ENCODE peak calls at places on chromosomes 4 and X, in four cellular contexts. Z, C, E and F are unnamed samples.

GRCh38 chrX:7133036-7133412 is 14.5 kb upstream of the STS start:
- DNase-seq in E (no peak), Z (peak), C (no peak), F (no peak)

GRCh38 chrX:138484451-138484850 is 227.1 kb downstream of the FGF13 start:
- DNase-seq in C (no peak), E (no peak), Z (no peak), F (peak)

GRCh38 chr4:152104286-152104685 is 343.5 kb upstream of the GATB start:
- DNase-seq in C (no peak), E (no peak), Z (no peak), F (no peak)

GRCh38 chr4:168710353-168710946 is 213.6 kb downstream of the PALLD start:
- DNase-seq in C (peak), E (peak), Z (peak), F (peak)

GRCh38 chrX:71171110-71171801 is 26.6 kb downstream of the NLGN3 start:
- DNase-seq in E (no peak), C (no peak), Z (no peak), F (no peak)

GRCh38 chr4:113961322-113961698 is 18.1 kb downstream of the ARSJ start:
- DNase-seq in E (no peak), Z (peak), C (peak), F (no peak)

GRCh38 chrX:8672176-8672575 is 59.8 kb downstream of the ANOS1 start:
- DNase-seq in Z (no peak), E (no peak), C (no peak), F (no peak)

GRCh38 chr4:56637154-56637553 is 43.9 kb downstream of the HOPX start:
- DNase-seq in C (no peak), Z (no peak), E (no peak), F (no peak)

GRCh38 chr4:41594439-41594838 is 56.5 kb downstream of the LIMCH1 start:
- DNase-seq in E (no peak), C (no peak), Z (no peak), F (no peak)

GRCh38 chrX:102341867-102342266 is 94.9 kb downstream of the NXF2 start:
- DNase-seq in Z (no peak), E (no peak), C (no peak), F (no peak)

GRCh38 chr4:65393078-65393477 is 277.2 kb downstream of the EPHA5 start:
- DNase-seq in C (no peak), Z (no peak), E (no peak), F (no peak)

GRCh38 chr4:2251073-2251794 is 9.3 kb upstream of the HAUS3 start:
- DNase-seq in Z (no peak), E (no peak), C (no peak), F (no peak)

GRCh38 chr4:118338981-118339765 is 13.6 kb downstream of the PRSS12 start:
- DNase-seq in Z (peak), C (no peak), E (no peak), F (no peak)

GRCh38 chr4:126991965-126992364 is 640.8 kb upstream of the INTU start:
- DNase-seq in C (no peak), E (no peak), Z (peak), F (no peak)

GRCh38 chr4:105765690-105766407 is 57.3 kb downstream of the GSTCD start:
- DNase-seq in Z (peak), C (peak), E (no peak), F (peak)

GRCh38 chrX:78708171-78708570 is 39.3 kb upstream of the LPAR4 start:
- DNase-seq in E (no peak), C (peak), Z (peak), F (no peak)

GRCh38 chr4:180434131-180434895 is 1808.9 kb upstream of the TENM3 start:
- DNase-seq in E (no peak), Z (no peak), C (no peak), F (no peak)

GRCh38 chr4:48259748-48260147 is 9.9 kb downstream of the TEC start:
- DNase-seq in C (no peak), Z (no peak), E (no peak), F (no peak)

GRCh38 chr4:4862665-4863482 is 3.4 kb downstream of the MSX1 start:
- DNase-seq in C (no peak), Z (no peak), E (no peak), F (no peak)

GRCh38 chrX:151177141-151178027 is 1.0 kb downstream of the GPR50 start:
- DNase-seq in E (peak), C (no peak), Z (no peak), F (no peak)

GRCh38 chr4:139910106-139910505 is 243.9 kb downstream of the MAML3 start:
- DNase-seq in E (no peak), Z (peak), C (no peak), F (no peak)

GRCh38 chrX:100804780-100805179 is 15.4 kb upstream of the CSTF2 start:
- DNase-seq in C (no peak), E (no peak), Z (no peak), F (no peak)

GRCh38 chrX:46506076-46506475 is 39.1 kb downstream of the ZNF674 start:
- DNase-seq in E (no peak), Z (no peak), C (no peak), F (no peak)

GRCh38 chrX:39473812-39474211 is 623.9 kb downstream of the BCOR start:
- DNase-seq in Z (no peak), E (no peak), C (no peak), F (no peak)

GRCh38 chr4:163167333-163167626 is 590 bp upstream of the NAF1 start:
- DNase-seq in Z (peak), E (no peak), C (no peak), F (no peak)

GRCh38 chrX:39648548-39649254 is 449.1 kb downstream of the BCOR start:
- DNase-seq in C (no peak), E (no peak), Z (no peak), F (no peak)

GRCh38 chr4:83267835-83268475 is 16.6 kb downstream of the COQ2 start:
- DNase-seq in C (no peak), E (no peak), Z (no peak), F (no peak)

GRCh38 chrX:106035064-106035463 is 3.5 kb downstream of the SERPINA7 start:
- DNase-seq in C (no peak), E (no peak), Z (no peak), F (peak)

GRCh38 chrX:153778151-153778551 is 2.7 kb upstream of the SRPK3 start:
- DNase-seq in C (no peak), Z (no peak), E (no peak), F (no peak)

GRCh38 chr4:158775091-158775651 is 6.3 kb downstream of the FNIP2 start:
- DNase-seq in Z (peak), C (peak), E (no peak), F (no peak)

GRCh38 chr4:76755756-76756155 is 142.2 kb downstream of the SOWAHB start:
- DNase-seq in Z (no peak), E (no peak), C (no peak), F (no peak)

GRCh38 chr4:48350871-48351270 is 9.5 kb downstream of the SLAIN2 start:
- DNase-seq in E (no peak), Z (no peak), C (no peak), F (no peak)

GRCh38 chr4:39721788-39722187 is 23.9 kb downstream of the UBE2K start:
- DNase-seq in C (no peak), E (no peak), Z (no peak), F (no peak)

GRCh38 chrX:44874481-44875184 is 1.6 kb downstream of the KDM6A start:
- DNase-seq in Z (peak), E (no peak), C (peak), F (peak)

GRCh38 chr4:8777320-8778196 is 94.1 kb downstream of the HMX1 start:
- DNase-seq in Z (no peak), C (no peak), E (no peak), F (no peak)

GRCh38 chr4:83413676-83414075 is 41.9 kb downstream of the HELQ start:
- DNase-seq in E (no peak), Z (peak), C (no peak), F (peak)

GRCh38 chr4:115906428-115906827 is 793.0 kb upstream of the NDST4 start:
- DNase-seq in E (no peak), Z (no peak), C (no peak), F (no peak)

GRCh38 chr4:130563185-130563890 is 1467.4 kb downstream of the C4orf33 start:
- DNase-seq in E (peak), C (peak), Z (peak), F (no peak)

GRCh38 chr4:124710911-124711310 is 1.6 kb downstream of the ANKRD50 start:
- DNase-seq in E (no peak), C (peak), Z (no peak), F (no peak)

DNA sequence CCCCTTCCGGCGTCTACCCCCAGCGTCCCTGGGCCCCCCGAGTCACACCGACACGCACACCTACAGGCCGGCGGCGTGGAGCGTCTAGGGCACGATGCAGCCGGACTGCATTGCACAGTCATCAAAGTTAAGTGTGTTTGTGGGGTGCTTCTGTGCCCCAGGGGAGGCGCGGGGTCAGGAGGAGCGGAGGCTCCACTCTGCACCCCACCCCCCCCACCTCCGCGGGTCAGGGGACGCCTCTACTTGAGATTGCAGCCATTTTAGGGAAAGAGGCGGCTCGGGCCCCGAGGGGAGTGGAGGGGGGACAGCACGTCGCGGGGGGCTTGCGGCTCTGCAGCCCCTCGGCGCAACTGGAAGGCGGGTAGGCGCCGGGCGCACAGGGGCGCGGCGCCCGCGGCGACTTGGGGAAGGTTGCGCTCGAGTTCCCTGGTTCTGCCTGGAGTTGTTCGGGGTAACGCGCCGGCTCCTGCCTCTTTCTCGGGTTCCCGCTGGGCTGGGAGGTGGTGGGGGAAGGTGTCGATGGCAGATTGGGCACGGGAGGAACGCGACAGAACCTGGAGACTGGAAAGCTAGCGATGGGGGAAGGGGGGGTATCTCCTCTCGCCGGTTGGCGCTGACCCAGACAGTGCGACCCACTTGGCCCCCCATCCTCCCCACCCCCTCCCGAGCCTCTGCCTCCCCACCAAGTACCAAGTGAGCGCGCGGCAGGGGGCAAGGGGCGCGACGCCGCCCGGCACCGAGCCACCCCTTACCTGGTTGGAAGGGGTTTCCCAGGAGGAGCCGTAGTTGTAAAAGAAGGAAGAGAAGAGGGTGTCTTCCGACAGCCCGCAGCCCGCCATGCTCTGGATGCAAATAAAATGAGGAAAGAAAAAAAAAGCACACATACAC is 112.5 kb downstream of the DHX15 start:
- DNase-seq in Z (no peak), E (peak), C (peak), F (no peak)
- H4K91ac ChIP-seq in Z (no peak), E (no peak), C (no peak), F (no peak)

DNA sequence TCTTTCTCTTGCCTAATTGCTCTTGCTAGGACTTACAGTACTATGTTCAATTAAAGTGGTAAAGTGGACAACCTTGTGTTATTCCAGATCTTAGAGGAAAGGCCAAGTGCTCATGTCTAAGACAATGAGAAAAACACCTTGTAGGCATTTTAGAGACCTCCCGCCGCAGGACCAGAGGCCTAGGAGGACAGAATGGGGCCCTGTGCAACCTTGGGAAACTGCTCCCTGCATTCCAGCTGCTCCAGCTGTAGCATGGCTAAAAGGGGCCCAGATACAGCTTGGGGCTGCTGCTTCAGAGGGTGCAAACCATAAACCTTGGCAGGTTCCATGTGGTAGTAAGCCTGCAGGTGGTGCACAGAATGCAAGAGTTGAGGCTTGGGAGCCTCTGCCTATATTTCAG is 101.0 kb downstream of the PGRMC2 start:
- DNase-seq in E (no peak), C (no peak), Z (no peak), F (no peak)
- H4K91ac ChIP-seq in E (no peak), C (no peak), Z (no peak), F (no peak)

GRCh38 chrX:1109580-1110119 is 102.8 kb downstream of the CRLF2 start:
- DNase-seq in Z (no peak), C (no peak), E (no peak), F (no peak)
- H4K91ac ChIP-seq in Z (no peak), C (no peak), E (no peak), F (no peak)

DNA sequence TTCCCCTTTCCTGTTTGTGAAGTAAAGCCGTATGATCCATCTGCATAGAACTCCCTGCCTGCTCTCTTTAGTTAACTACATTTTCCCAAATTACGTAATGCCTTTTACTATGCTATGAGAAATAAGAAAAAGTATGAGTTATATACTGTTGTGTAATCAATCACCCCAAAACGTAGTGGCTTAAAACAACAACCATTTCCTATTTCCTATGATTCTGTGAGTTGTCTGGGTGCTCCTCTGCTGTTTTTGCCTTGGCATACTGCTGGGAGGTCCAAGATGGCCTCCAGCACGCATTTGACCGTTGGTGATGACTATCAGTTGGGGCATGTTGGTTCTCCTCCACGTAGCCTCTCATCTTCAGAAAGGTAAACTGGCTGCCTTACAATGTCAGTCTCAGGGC is 39.8 kb downstream of the BBS12 start:
- DNase-seq in Z (peak), E (no peak), C (no peak), F (no peak)
- H4K91ac ChIP-seq in Z (peak), E (no peak), C (no peak), F (no peak)

GRCh38 chrX:16240231-16240905 is 73.1 kb downstream of the MAGEB17 start:
- DNase-seq in C (no peak), E (no peak), Z (no peak), F (no peak)
- H4K91ac ChIP-seq in C (no peak), E (no peak), Z (no peak), F (no peak)

DNA sequence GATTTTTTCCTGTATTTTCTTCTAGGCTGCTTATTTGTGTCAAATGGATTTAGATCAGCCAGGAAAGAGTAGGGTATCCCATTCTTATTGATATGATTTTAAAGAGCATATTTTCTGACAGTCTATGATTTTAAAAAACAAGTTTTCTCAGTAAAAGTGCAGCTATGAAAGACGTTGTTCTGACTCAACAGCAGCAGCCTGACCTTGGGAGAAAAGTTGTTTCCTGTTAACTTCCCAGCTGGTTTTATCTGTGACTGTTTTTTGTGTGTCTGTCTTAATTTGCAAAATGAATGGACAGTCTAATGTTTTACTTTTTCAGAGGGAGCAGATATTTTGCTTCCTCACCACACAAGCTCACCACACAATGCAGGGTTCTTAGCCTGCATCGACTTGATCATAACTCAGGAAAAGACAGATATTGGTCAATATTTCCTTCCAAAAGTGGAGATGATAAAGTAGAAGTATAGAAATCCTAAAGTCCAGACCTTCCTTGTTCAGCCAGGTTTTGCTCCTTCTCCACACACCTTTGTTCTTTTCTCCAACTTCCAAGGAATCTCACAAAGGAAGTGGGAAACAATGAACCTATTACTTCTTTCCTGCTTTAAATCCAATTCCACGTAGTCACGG is 689 bp upstream of the MTHFD2L start:
- DNase-seq in Z (peak), E (peak), C (peak), F (no peak)
- H4K91ac ChIP-seq in Z (peak), E (no peak), C (no peak), F (peak)

DNA sequence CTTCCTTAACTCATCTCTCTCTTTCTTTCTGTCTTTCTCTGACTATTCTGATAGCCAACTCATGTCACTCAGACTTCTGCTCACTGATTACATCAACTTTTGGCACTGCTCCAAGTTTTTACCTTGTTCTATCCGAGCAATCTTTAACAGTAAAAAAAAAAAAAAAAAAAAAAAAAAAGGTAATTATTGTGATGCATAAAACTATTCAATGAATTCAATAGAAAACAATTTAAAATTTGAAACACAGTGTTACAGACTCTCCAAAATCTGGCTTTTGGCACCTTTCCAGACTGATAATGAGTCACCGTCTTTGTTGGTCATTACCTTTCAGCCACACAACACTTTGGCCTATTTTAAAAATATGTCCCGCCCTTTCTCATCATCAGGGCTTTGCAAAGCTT is 229.5 kb downstream of the GALNTL6 start:
- DNase-seq in E (no peak), Z (no peak), C (no peak), F (peak)
- H4K91ac ChIP-seq in E (no peak), Z (no peak), C (no peak), F (no peak)